ENCODE peak calls at places on chromosome 3, in ten cellular contexts. G is GM12878, L is esophagus muscularis mucosa, Z is right lobe of liver, Q is heart left ventricle, C is IMR-90, U is body of pancreas, B is K562, V is endothelial cell of umbilical vein, X is Peyer's patch. S is an unnamed sample. For H3K4me1, the result is how much of the 10 kb centered on the place peaks cover.

GRCh38 chr3:168618827-168619226 is 523.1 kb upstream of the GOLIM4 start:
- DNase-seq in G (no peak), L (no peak), Z (no peak), Q (no peak), C (no peak), U (no peak), B (no peak), V (no peak), X (no peak), S (no peak)

GRCh38 chr3:98521897-98522537 is 685 bp downstream of the CLDND1 start:
- DNase-seq in G (no peak), L (no peak), Z (peak), Q (peak), C (peak), U (peak), B (peak), V (peak), X (peak), S (peak)

GRCh38 chr3:40624189-40624754 is 99.5 kb downstream of the ZNF621 start:
- DNase-seq in G (no peak), L (no peak), Z (no peak), Q (no peak), C (no peak), U (no peak), B (no peak), V (no peak), X (no peak), S (no peak)

GRCh38 chr3:13347390-13347966 is 72.6 kb downstream of the NUP210 start:
- DNase-seq in G (no peak), L (no peak), Z (no peak), Q (no peak), C (peak), U (no peak), B (no peak), V (no peak), X (no peak), S (no peak)

GRCh38 chr3:111903067-111903511 is 44.0 kb downstream of the PHLDB2 start:
- DNase-seq in G (no peak), L (no peak), Z (no peak), Q (no peak), C (peak), U (no peak), B (no peak), V (peak), X (no peak), S (no peak)

GRCh38 chr3:33660035-33660434 is 58.0 kb downstream of the CLASP2 start:
- DNase-seq in G (no peak), L (no peak), Z (no peak), Q (no peak), C (no peak), U (no peak), B (no peak), V (peak), X (no peak), S (no peak)

GRCh38 chr3:14440168-14440518 is 37.7 kb downstream of the SLC6A6 start:
- DNase-seq in G (no peak), L (no peak), Z (no peak), Q (no peak), C (no peak), U (no peak), B (no peak), V (no peak), X (no peak), S (no peak)

GRCh38 chr3:69182588-69183299 is 60.3 kb upstream of the LMOD3 start:
- DNase-seq in G (no peak), L (no peak), Z (no peak), Q (no peak), C (peak), U (no peak), B (no peak), V (peak), X (no peak), S (no peak)

GRCh38 chr3:141278196-141279073 is 46.8 kb downstream of the PXYLP1 start:
- DNase-seq in G (no peak), L (no peak), Z (no peak), Q (no peak), C (no peak), U (no peak), B (no peak), V (peak), X (no peak), S (peak)

GRCh38 chr3:71600646-71601288 is 17.2 kb upstream of the FOXP1 start:
- DNase-seq in G (no peak), L (peak), Z (no peak), Q (no peak), C (no peak), U (no peak), B (peak), V (no peak), X (no peak), S (no peak)

GRCh38 chr3:153673853-153674252 is 447.3 kb upstream of the ARHGEF26 start:
- DNase-seq in G (no peak), L (no peak), Z (no peak), Q (no peak), C (no peak), U (no peak), B (no peak), V (no peak), X (no peak), S (no peak)

GRCh38 chr3:171192176-171192854 is 165.8 kb upstream of the SLC2A2 start:
- DNase-seq in G (no peak), L (no peak), Z (no peak), Q (no peak), C (peak), U (no peak), B (peak), V (peak), X (no peak), S (no peak)

GRCh38 chr3:110069641-110070538 is 732.5 kb upstream of the DPPA4 start:
- DNase-seq in G (no peak), L (no peak), Z (no peak), Q (no peak), C (peak), U (no peak), B (no peak), V (no peak), X (no peak), S (no peak)

GRCh38 chr3:77467702-77468407 is 428.0 kb downstream of the ROBO2 start:
- DNase-seq in G (no peak), L (no peak), Z (peak), Q (peak), C (no peak), U (peak), B (no peak), V (no peak), X (no peak), S (peak)

GRCh38 chr3:173650596-173650995 is 253.1 kb downstream of the NLGN1 start:
- DNase-seq in G (no peak), L (no peak), Z (no peak), Q (no peak), C (no peak), U (no peak), B (no peak), V (no peak), X (no peak), S (no peak)

GRCh38 chr3:41598329-41598728 is 363.6 kb downstream of the ULK4 start:
- DNase-seq in G (no peak), L (no peak), Z (no peak), Q (no peak), C (no peak), U (no peak), B (no peak), V (no peak), X (no peak), S (no peak)

GRCh38 chr3:123884258-123884831 is at the start of gene MYLK:
- DNase-seq in G (no peak), L (no peak), Z (peak), Q (peak), C (peak), U (peak), B (peak), V (peak), X (peak), S (peak)

GRCh38 chr3:189169728-189170127 is 2.0 kb upstream of the TPRG1 start:
- DNase-seq in G (no peak), L (peak), Z (no peak), Q (no peak), C (no peak), U (no peak), B (no peak), V (no peak), X (no peak), S (no peak)

GRCh38 chr3:70840106-70840870 is 527.9 kb upstream of the MDFIC2 start:
- DNase-seq in G (no peak), L (no peak), Z (no peak), Q (no peak), C (peak), U (peak), B (no peak), V (peak), X (no peak), S (no peak)

GRCh38 chr3:26376131-26376530 is 246.4 kb upstream of the LRRC3B start:
- DNase-seq in G (no peak), L (no peak), Z (no peak), Q (no peak), C (no peak), U (no peak), B (no peak), V (no peak), X (no peak), S (no peak)

GRCh38 chr3:149215474-149215873 is 6.2 kb downstream of the CP start:
- DNase-seq in G (no peak), L (no peak), Z (no peak), Q (no peak), C (no peak), U (no peak), B (no peak), V (peak), X (no peak), S (no peak)

GRCh38 chr3:57755368-57756021 is 614 bp upstream of the SLMAP start:
- DNase-seq in G (no peak), L (no peak), Z (peak), Q (peak), C (peak), U (peak), B (peak), V (peak), X (peak), S (peak)

GRCh38 chr3:58005662-58006061 is 2.6 kb upstream of the FLNB start:
- DNase-seq in G (no peak), L (no peak), Z (no peak), Q (no peak), C (peak), U (no peak), B (no peak), V (peak), X (no peak), S (no peak)

GRCh38 chr3:139764936-139765335 is 87.2 kb upstream of the NMNAT3 start:
- DNase-seq in G (no peak), L (peak), Z (no peak), Q (no peak), C (peak), U (no peak), B (no peak), V (no peak), X (no peak), S (no peak)

GRCh38 chr3:177731644-177732268 is 534.5 kb upstream of the TBL1XR1 start:
- DNase-seq in G (no peak), L (no peak), Z (no peak), Q (no peak), C (peak), U (no peak), B (no peak), V (no peak), X (no peak), S (no peak)

GRCh38 chr3:9098716-9099675 is 135.7 kb upstream of the RAD18 start:
- DNase-seq in G (no peak), L (no peak), Z (no peak), Q (no peak), C (no peak), U (peak), B (no peak), V (no peak), X (no peak), S (no peak)

GRCh38 chr3:7875858-7876442 is 625.7 kb upstream of the LMCD1 start:
- DNase-seq in G (no peak), L (no peak), Z (no peak), Q (no peak), C (no peak), U (no peak), B (no peak), V (peak), X (no peak), S (no peak)

GRCh38 chr3:130609580-130609979 is 92.6 kb downstream of the COL6A6 start:
- DNase-seq in G (no peak), L (no peak), Z (no peak), Q (no peak), C (no peak), U (no peak), B (no peak), V (no peak), X (no peak), S (no peak)

GRCh38 chr3:18190646-18191045 is 234.5 kb downstream of the SATB1 start:
- DNase-seq in G (no peak), L (no peak), Z (no peak), Q (no peak), C (no peak), U (no peak), B (no peak), V (no peak), X (no peak), S (no peak)

DNA sequence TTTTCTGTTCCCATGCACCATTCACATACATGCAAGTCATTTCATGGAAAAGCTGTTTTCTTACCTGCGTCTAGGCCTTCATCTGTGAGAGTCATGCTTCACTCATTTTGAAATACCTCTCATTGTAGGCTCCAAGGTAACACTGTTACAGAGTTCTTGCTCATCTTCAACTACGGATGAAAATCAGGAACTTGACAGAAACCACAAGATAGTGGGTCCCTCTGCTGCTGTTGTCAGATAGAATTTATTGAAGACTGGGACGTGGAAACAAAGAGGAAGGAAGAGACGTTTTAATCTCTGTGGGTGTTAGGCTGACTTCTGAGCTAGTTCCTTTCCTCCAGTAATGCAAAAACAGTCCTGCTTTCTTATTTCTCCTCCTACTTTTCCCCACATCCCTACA is at the start of gene P2RY14:
- DNase-seq in G (no peak), L (no peak), Z (no peak), Q (no peak), C (no peak), U (no peak), B (no peak), V (no peak), X (no peak), S (no peak)
- H3K4me1 ChIP-seq in G (under half), L (under half), Z (under half), Q (under half), C (under half), U (under half), B (under half), V (under half), X (under half), S (under half)

GRCh38 chr3:194767430-194768207 is 81.9 kb downstream of the FAM43A start:
- DNase-seq in G (no peak), L (no peak), Z (no peak), Q (no peak), C (no peak), U (no peak), B (no peak), V (no peak), X (no peak), S (no peak)

GRCh38 chr3:194768586-194768985 is 82.9 kb downstream of the FAM43A start:
- DNase-seq in G (no peak), L (no peak), Z (no peak), Q (no peak), C (no peak), U (no peak), B (no peak), V (no peak), X (no peak), S (no peak)

GRCh38 chr3:194766845-194767244 is 81.2 kb downstream of the FAM43A start:
- DNase-seq in G (no peak), L (no peak), Z (no peak), Q (no peak), C (no peak), U (no peak), B (no peak), V (no peak), X (no peak), S (no peak)

GRCh38 chr3:194772241-194773000 is 86.7 kb downstream of the FAM43A start:
- DNase-seq in G (no peak), L (no peak), Z (no peak), Q (no peak), C (no peak), U (no peak), B (no peak), V (no peak), X (no peak), S (no peak)

GRCh38 chr3:194769020-194769643 is 83.4 kb downstream of the FAM43A start:
- DNase-seq in G (peak), L (peak), Z (peak), Q (peak), C (peak), U (peak), B (peak), V (peak), X (peak), S (peak)
- TF ChIP-seq POLR2A in G (peak), L (no peak), Z (no peak), Q (no peak), C (no peak), U (peak), B (no peak), V (peak), X (peak), S (no peak)

DNA sequence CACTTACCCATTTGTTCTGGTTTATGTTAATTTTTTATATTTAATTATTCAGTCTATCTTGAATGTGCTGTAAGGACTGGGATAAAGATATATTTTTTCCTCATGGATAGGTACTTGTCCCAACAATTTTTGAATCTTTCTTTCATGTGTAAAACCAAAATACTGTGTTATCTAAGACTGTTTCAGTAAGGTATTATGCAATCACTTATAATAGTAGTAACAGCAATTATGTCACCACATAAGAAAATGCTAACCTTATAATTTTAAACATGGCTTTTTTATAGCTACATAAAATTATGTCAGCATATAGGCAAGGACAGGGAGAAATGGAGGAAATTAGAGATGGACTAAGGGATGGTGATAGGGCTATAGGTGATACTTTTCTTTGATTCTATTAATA is 2.9 kb upstream of the CTDSPL start:
- DNase-seq in G (no peak), L (no peak), Z (no peak), Q (no peak), C (no peak), U (no peak), B (no peak), V (no peak), X (no peak), S (no peak)
- H3K4me1 ChIP-seq in G (under half), L (under half), Z (under half), Q (under half), C (under half), U (under half), B (under half), V (under half), X (under half), S (under half)

DNA sequence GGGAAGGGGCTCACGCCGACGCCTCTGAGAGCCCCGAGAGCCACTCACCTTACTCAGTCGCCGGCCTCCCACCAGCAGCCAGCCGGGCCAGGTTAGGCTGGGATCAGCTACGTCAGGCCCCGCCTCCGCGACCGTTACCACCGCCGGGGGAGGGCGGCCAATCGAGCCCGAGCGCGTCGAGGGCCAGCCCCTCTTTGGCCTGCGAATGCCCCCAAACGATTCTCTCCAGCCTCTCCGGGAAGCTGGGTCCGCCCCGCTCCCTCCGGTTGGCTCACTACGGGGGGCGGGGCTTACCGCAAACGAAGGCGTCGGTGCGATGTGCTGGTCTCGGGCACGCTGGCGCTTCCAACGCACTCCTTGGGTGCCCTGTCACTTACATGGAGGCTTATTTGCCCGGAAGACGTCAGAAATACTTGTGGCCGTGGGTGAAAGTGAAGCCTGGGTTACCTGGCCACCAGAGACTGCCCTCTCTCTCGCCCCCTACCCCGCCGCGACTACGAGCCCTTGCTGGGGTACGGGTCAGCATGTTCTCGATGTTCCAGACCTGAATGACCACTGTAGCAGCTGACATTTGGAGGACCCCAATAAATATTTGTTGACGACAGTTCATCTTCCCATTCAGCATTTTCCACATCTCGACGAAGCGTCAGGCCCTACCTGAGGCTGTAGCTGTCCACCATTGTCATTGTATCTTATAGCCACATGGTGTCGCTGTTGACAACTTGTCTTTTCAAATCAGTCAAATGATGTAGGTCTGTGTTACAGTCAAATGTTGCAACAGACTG is at the start of gene CEP70:
- DNase-seq in G (peak), L (peak), Z (peak), Q (peak), C (peak), U (peak), B (peak), V (peak), X (peak), S (peak)
- TF ChIP-seq POLR2A in G (peak), L (peak), Z (peak), Q (peak), C (peak), U (peak), B (peak), V (peak), X (peak), S (peak)

GRCh38 chr3:122795674-122795969 is 753 bp downstream of the SLC49A4 start:
- DNase-seq in G (no peak), L (no peak), Z (no peak), Q (no peak), C (peak), U (no peak), B (no peak), V (no peak), X (no peak), S (no peak)

GRCh38 chr3:122794779-122795673 is at the start of gene SLC49A4:
- DNase-seq in G (peak), L (no peak), Z (peak), Q (peak), C (peak), U (peak), B (peak), V (peak), X (peak), S (peak)

GRCh38 chr3:122797291-122797690 is 2.4 kb downstream of the SLC49A4 start:
- DNase-seq in G (no peak), L (no peak), Z (no peak), Q (no peak), C (peak), U (no peak), B (no peak), V (no peak), X (no peak), S (no peak)

GRCh38 chr3:122793568-122794416 is at the start of gene HSPBAP1:
- DNase-seq in G (peak), L (peak), Z (peak), Q (peak), C (peak), U (peak), B (peak), V (peak), X (peak), S (peak)

GRCh38 chr3:122794483-122794778 is 438 bp upstream of the SLC49A4 start:
- DNase-seq in G (no peak), L (no peak), Z (no peak), Q (no peak), C (peak), U (no peak), B (no peak), V (no peak), X (no peak), S (no peak)
- H3K4me1 ChIP-seq in G (under half), L (under half), Z (under half), Q (under half), C (under half), U (under half), B (under half), V (under half), X (under half), S (under half)